ENCODE peak calls at places on chromosomes 1 and 21, in four cellular contexts. O is K562, M is GM12891, N is HepG2. I is an unnamed sample.

GRCh38 chr1:86666368-86666767 is 38.0 kb upstream of the SH3GLB1 start:
- DNase-seq in O (no peak), M (no peak), N (no peak), I (no peak)

GRCh38 chr1:31757204-31757679 is 6.9 kb downstream of the ADGRB2 start:
- DNase-seq in O (no peak), M (no peak), N (no peak), I (no peak)

GRCh38 chr21:19468981-19469715 is 1065.6 kb upstream of the TMPRSS15 start:
- DNase-seq in O (no peak), M (no peak), N (no peak), I (no peak)

GRCh38 chr1:47415728-47416318 is at the start of gene FOXE3:
- DNase-seq in O (no peak), M (no peak), N (no peak), I (no peak)

GRCh38 chr1:163844393-163844948 is 522.7 kb downstream of the NUF2 start:
- DNase-seq in O (no peak), M (no peak), N (no peak), I (no peak)

GRCh38 chr1:26357121-26357602 is 3.2 kb upstream of the CRYBG2 start:
- DNase-seq in O (no peak), M (no peak), N (no peak), I (no peak)

GRCh38 chr1:108657701-108658100 is 3.2 kb downstream of the HENMT1 start:
- DNase-seq in O (no peak), M (no peak), N (no peak), I (no peak)

GRCh38 chr1:117592155-117592554 is 13.7 kb upstream of the TENT5C start:
- DNase-seq in O (no peak), M (no peak), N (no peak), I (no peak)

GRCh38 chr1:175572932-175573871 is 170.2 kb downstream of the TNR start:
- DNase-seq in O (no peak), M (no peak), N (no peak), I (no peak)

GRCh38 chr1:154141240-154141639 is 13.6 kb downstream of the NUP210L start:
- DNase-seq in O (no peak), M (no peak), N (no peak), I (no peak)

GRCh38 chr1:163066168-163066567 is 3.0 kb upstream of the RGS4 start:
- DNase-seq in O (no peak), M (no peak), N (no peak), I (no peak)

GRCh38 chr1:57672741-57673140 is 248.9 kb upstream of the DAB1 start:
- DNase-seq in O (no peak), M (no peak), N (no peak), I (no peak)

GRCh38 chr21:46393451-46393940 is 65.2 kb upstream of the DIP2A start:
- DNase-seq in O (peak), M (no peak), N (peak), I (no peak)

GRCh38 chr1:20234761-20235540 is 48.6 kb upstream of the PLA2G2C start:
- DNase-seq in O (no peak), M (no peak), N (no peak), I (no peak)

GRCh38 chr21:13827201-13827600 is 217.6 kb downstream of the POTED start:
- DNase-seq in O (no peak), M (no peak), N (no peak), I (no peak)

GRCh38 chr1:19432943-19433609 is 52.3 kb downstream of the CAPZB start:
- DNase-seq in O (no peak), M (no peak), N (no peak), I (no peak)

GRCh38 chr1:243658596-243659105 is 191.4 kb downstream of the AKT3 start:
- DNase-seq in O (no peak), M (no peak), N (no peak), I (no peak)

GRCh38 chr1:203117611-203118575 is 9.6 kb upstream of the ADORA1 start:
- DNase-seq in O (peak), M (peak), N (peak), I (peak)

GRCh38 chr1:2093055-2093454 is 42.8 kb downstream of the PRKCZ start:
- DNase-seq in O (no peak), M (no peak), N (no peak), I (no peak)

GRCh38 chr21:46355161-46356004 is 31.4 kb downstream of the PCNT start:
- DNase-seq in O (no peak), M (no peak), N (no peak), I (no peak)

GRCh38 chr21:34022557-34023335 is 50.6 kb upstream of the MRPS6 start:
- DNase-seq in O (no peak), M (no peak), N (no peak), I (no peak)

GRCh38 chr1:108050134-108050533 is 85.2 kb upstream of the VAV3 start:
- DNase-seq in O (no peak), M (no peak), N (no peak), I (no peak)

GRCh38 chr21:44946254-44947041 is 6.6 kb downstream of the SLX9 start:
- DNase-seq in O (no peak), M (no peak), N (no peak), I (no peak)

GRCh38 chr1:65063025-65063424 is 85.0 kb upstream of the AK4 start:
- DNase-seq in O (no peak), M (no peak), N (peak), I (no peak)

GRCh38 chr1:147337040-147337439 is 94.6 kb downstream of the CHD1L start:
- DNase-seq in O (no peak), M (no peak), N (no peak), I (no peak)

GRCh38 chr1:41153750-41154274 is 88.3 kb downstream of the SCMH1 start:
- DNase-seq in O (no peak), M (no peak), N (no peak), I (no peak)

GRCh38 chr1:19730232-19730631 is 65.6 kb downstream of the HTR6 start:
- DNase-seq in O (no peak), M (no peak), N (no peak), I (no peak)

GRCh38 chr1:218433744-218434143 is 88.6 kb downstream of the TGFB2 start:
- DNase-seq in O (no peak), M (no peak), N (no peak), I (no peak)

GRCh38 chr1:24957808-24958752 is 28.0 kb upstream of the RUNX3 start:
- DNase-seq in O (no peak), M (no peak), N (no peak), I (no peak)
- TF ChIP-seq TAF1 in O (no peak), M (no peak), N (no peak), I (no peak)

GRCh38 chr1:45510972-45511527 is 10.6 kb downstream of the PRDX1 start:
- DNase-seq in O (no peak), M (no peak), N (no peak), I (no peak)
- TF ChIP-seq POLR2AphosphoS5 in O (no peak), M (no peak), N (peak), I (no peak)

GRCh38 chr1:67262735-67263134 is 44.9 kb upstream of the IL12RB2 start:
- DNase-seq in O (no peak), M (no peak), N (no peak), I (no peak)
- TF ChIP-seq POLR2A in O (no peak), M (no peak), N (no peak), I (no peak)

GRCh38 chr1:50783286-50783685 is 176.8 kb downstream of the FAF1 start:
- DNase-seq in O (no peak), M (no peak), N (no peak), I (no peak)

DNA sequence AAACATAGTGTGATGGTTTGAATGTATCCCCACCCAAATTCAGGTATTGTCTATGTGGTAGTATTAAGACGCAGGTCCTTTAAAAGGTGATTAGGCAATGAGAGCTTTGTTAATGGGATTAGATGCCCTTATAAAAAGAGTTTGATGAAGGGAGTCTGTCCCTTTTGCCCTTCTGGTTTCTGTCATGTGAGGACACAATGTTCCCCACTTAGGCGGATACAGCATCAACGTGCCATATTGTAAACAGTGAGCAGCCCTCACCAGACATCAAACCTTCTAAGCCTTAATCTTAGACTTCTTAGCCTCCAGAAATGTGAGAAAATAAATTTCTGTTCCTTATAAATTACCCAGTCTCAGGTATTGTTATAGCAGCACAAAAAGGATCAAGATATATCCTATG is 172.8 kb downstream of the FAF1 start:
- DNase-seq in O (no peak), M (no peak), N (no peak), I (no peak)
- TF ChIP-seq TAF1 in O (no peak), M (no peak), N (no peak), I (no peak)

GRCh38 chr21:42062543-42063022 is 8.5 kb upstream of the UMODL1 start:
- DNase-seq in O (no peak), M (peak), N (no peak), I (peak)
- TF ChIP-seq POLR2AphosphoS5 in O (no peak), M (peak), N (no peak), I (peak)

DNA sequence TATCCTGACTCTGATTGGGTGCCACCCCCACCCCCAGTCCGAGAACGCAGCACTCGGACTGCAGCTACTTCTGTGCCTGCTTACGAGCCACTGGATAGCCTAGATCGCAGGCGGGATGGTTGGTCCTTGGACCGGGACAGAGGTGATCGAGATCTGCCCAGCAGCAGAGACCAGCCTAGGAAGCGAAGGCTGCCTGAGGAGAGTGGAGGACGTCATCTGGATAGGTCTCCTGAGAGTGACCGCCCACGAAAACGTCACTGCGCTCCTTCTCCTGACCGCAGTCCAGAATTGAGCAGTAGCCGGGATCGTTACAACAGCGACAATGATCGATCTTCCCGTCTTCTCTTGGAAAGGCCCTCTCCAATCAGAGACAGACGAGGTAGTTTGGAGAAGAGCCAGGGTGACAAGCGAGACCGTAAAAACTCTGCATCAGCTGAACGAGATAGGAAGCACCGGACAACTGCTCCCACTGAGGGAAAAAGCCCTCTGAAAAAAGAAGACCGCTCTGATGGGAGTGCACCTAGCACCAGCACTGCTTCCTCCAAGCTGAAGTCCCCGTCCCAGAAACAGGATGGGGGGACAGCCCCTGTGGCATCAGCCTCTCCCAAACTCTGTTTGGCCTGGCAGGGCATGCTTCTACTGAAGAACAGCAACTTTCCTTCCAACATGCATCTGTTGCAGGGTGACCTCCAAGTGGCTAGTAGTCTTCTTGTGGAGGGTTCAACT is 2.1 kb downstream of the RBM15 start:
- DNase-seq in O (peak), M (no peak), N (no peak), I (no peak)
- TF ChIP-seq POLR2A in O (peak), M (peak), N (no peak), I (no peak)

I was measured in GM12892.